ENCODE peak calls at places on chromosomes 2 and 18, in four cellular contexts. J is GM23248, N is cardiac muscle cell, K is A549. O is an unnamed sample.

GRCh38 chr2:12173271-12173942 is 427.0 kb downstream of the LPIN1 start:
- DNase-seq in N (peak), K (no peak), J (peak), O (no peak)

GRCh38 chr2:367246-367645 is 79.4 kb upstream of the ALKAL2 start:
- DNase-seq in N (no peak), K (no peak), J (peak), O (no peak)

GRCh38 chr2:19176977-19177376 is 181.4 kb downstream of the OSR1 start:
- DNase-seq in K (no peak), N (no peak), J (peak), O (no peak)

GRCh38 chr2:45669109-45669508 is 17.6 kb downstream of the PRKCE start:
- DNase-seq in K (no peak), N (peak), J (peak), O (no peak)

GRCh38 chr18:5744659-5745058 is 150.7 kb downstream of the TMEM200C start:
- DNase-seq in J (no peak), N (no peak), K (no peak), O (no peak)

GRCh38 chr2:158403237-158403636 is 53.3 kb downstream of the CCDC148 start:
- DNase-seq in N (no peak), J (no peak), K (no peak), O (no peak)

GRCh38 chr18:25420091-25420490 is 68.1 kb upstream of the ZNF521 start:
- DNase-seq in N (no peak), J (no peak), K (no peak), O (no peak)

GRCh38 chr2:127634066-127634617 is 11.8 kb upstream of the GPR17 start:
- DNase-seq in N (no peak), J (no peak), K (no peak), O (no peak)

GRCh38 chr2:208189782-208190181 is at the start of gene C2orf80:
- DNase-seq in J (no peak), N (no peak), K (no peak), O (no peak)

GRCh38 chr2:46327627-46328026 is 30.4 kb downstream of the EPAS1 start:
- DNase-seq in J (no peak), K (no peak), N (no peak), O (no peak)

GRCh38 chr18:47175895-47176575 is at the start of gene IER3IP1:
- DNase-seq in N (peak), K (peak), J (peak), O (peak)
- H3K27ac ChIP-seq in N (peak), K (peak), J (peak), O (peak)

DNA sequence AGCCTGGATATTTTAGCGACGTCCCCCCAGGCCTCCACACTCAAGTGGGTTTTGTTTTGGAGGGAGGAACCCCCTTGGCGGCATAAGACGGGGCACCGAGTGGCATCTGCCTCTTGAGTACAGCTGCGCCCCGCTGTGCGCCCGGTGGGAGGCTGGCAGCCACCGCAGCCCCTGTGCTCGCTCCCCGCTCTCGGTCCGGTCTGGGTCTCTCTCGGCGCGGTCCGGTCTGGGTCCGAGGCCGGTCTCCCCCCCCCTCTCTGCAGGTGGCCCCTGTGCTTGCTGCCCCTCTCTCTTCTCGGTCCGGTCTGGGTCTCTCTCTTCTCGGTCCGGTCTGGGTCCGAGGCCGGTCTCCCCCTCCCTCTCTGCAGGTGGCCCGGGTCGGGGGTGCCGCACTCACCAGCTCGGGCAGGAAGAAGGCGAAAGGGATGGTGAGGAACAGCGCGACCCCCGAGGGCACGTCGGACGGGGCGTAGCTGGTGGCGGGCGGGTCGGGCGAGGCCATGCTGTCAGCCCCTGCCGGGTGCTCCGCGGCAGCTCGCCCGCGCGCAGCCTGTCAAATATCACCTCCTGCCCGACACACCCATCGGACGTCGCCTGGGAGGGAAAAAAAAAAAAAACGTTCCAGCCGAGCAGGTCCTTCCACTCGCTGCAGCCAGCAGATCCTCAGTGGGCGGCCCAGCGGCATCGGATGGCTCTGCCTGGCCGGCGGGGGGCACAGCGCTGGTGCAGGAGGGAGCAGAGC is at the start of gene MALL:
- DNase-seq in N (no peak), J (peak), K (peak), O (no peak)
- H3K4me3 ChIP-seq in N (no peak), J (peak), K (peak), O (peak)

DNA sequence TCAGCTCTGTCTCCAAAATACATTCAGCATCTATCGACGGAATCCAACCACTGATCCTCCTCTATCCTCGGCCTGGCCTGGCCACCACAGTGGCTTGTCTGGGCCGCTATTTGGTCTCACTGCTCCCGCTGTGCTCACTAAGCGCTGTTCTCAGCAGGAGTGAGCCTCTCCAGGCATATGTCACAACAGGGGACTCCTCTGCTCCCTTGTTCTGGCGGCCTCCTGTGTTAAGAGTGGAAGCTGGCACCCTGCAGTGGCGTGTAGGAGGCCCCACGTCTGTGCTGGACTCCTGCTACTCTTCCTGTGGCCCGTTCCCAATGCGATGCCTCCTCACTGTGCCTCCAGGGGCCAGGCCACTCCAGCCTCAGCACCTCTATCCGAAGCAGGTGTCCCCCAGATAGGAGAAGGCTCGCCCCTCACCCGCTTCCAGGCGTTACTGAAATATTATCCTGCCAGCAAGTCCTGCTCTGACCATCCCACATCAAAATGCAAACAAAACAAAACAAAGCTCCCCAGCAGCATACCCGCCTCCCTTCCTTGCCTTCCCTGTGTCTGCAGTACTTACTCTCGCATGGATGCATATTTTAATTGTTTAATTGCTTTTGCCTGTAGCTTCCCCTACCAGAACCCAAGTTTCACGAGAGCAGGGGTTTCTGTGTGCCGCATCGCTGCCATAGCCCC is 39.9 kb downstream of the CENPO start:
- DNase-seq in K (no peak), N (no peak), J (no peak), O (no peak)
- H3K27ac ChIP-seq in K (no peak), N (no peak), J (no peak), O (no peak)

DNA sequence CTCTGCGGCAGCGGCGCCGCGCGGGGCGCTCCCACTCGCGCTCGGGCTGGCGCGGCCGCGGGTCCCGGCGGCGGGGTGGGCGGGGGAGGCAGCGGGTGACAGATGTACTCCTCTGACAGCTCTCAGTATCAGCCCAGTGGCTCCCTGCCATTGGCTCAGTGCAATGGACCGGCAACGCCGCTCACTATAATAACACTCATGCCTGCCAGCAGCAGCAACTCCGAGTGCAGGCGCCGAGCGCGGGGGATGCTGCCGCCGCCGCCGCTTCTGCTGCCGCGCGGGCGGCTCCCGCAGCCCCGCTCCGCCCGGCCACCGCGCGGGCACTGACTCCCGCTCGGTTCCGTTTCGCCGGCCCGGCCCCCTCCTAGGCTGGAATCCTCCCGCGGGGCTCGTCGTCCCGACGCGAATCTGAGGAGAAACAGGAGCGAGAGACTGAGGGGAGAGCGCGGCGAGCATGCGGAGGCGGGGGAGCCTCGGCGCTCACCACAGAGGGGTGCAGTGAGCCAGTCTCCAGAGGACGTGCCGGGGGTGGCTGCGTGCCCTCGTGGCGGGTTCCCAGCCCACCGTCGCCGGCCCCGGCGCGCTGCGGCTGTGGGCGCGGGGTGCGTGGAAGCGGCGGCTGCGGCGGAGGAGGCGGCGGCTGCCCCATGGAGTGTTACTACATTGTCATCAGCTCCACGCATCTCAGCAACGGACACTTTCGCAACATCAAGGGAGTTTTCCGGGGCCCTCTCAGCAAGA is at the start of gene ZNF804A:
- DNase-seq in N (peak), K (peak), J (peak), O (no peak)
- H3K4me3 ChIP-seq in N (peak), K (peak), J (peak), O (peak)

DNA sequence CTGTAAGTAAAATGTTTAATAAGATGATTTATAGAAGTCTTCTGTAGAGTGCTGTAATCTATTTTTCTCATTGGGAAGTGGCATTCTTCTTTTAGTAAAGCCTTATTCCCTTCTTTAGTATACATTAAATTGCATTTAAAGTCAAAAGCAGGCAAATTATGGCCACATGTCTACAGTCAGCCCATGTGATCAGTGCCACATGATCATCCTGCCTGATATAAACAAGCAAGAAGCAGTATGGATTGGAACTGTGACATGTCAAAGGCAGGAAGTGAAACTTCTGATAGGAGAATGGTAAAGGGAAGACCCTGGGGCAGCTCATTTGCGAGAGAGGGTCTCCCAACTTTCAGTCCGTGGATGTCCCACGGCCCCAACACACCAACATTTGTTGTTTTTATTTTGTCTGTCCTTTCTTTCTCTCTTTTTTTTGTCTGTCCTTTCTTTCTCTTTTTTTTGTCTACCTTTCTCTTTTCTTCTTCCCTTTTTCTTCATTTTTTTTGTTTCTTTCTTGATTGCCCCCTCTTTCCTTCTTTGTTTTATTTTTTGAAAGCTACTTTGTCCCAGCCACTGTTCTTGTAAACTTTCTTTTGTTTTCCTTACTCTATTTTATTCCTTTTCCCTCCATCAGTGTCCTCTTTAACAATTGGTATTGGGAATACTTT is 154.9 kb downstream of the DTNA start:
- DNase-seq in N (no peak), J (no peak), K (no peak), O (no peak)
- H3K27ac ChIP-seq in N (no peak), J (no peak), K (no peak), O (no peak)

GRCh38 chr2:233270366-233270765 is 18.9 kb downstream of the ATG16L1 start:
- DNase-seq in K (no peak), J (no peak), N (no peak), O (no peak)
- H3K4me3 ChIP-seq in K (no peak), J (no peak), N (no peak), O (no peak)

GRCh38 chr2:217823626-217824025 is 179.2 kb downstream of the TNS1 start:
- DNase-seq in K (no peak), J (no peak), N (no peak), O (no peak)

GRCh38 chr2:217824223-217824622 is 178.6 kb downstream of the TNS1 start:
- DNase-seq in K (no peak), J (no peak), N (no peak), O (no peak)

GRCh38 chr2:217827430-217828201 is 175.2 kb downstream of the TNS1 start:
- DNase-seq in J (peak), K (no peak), N (peak), O (no peak)

GRCh38 chr2:217826505-217826904 is 176.3 kb downstream of the TNS1 start:
- DNase-seq in J (peak), N (no peak), K (no peak), O (no peak)

GRCh38 chr2:217825469-217826235 is 177.1 kb downstream of the TNS1 start:
- DNase-seq in N (no peak), K (no peak), J (no peak), O (no peak)
- H3K27ac ChIP-seq in N (no peak), K (no peak), J (no peak), O (peak)

GRCh38 chr18:79486356-79487197 is 90.8 kb downstream of the NFATC1 start:
- DNase-seq in J (no peak), N (no peak), K (no peak), O (no peak)

GRCh38 chr18:79487198-79488165 is 91.8 kb downstream of the NFATC1 start:
- DNase-seq in N (no peak), J (no peak), K (no peak), O (no peak)

GRCh38 chr18:79483971-79484491 is 88.3 kb downstream of the NFATC1 start:
- DNase-seq in K (no peak), J (no peak), N (no peak), O (no peak)

GRCh38 chr18:79485788-79486355 is 90.1 kb downstream of the NFATC1 start:
- DNase-seq in N (peak), K (no peak), J (peak), O (no peak)

GRCh38 chr18:79484661-79485621 is 89.2 kb downstream of the NFATC1 start:
- DNase-seq in K (no peak), J (peak), N (peak), O (no peak)
- H3K4me3 ChIP-seq in K (no peak), J (peak), N (no peak), O (peak)